ENCODE peak calls at places on chromosome 4, in ten cellular contexts. N is vagina, D is PC-3, I is astrocyte, V is IMR-90, B is brain microvascular endothelial cell, Y is heart left ventricle, T is AG04450, C is thoracic aorta, J is pancreas. X is an unnamed sample. For H3K27me3, the result is how much of the 10 kb centered on the place peaks cover.

GRCh38 chr4:147655639-147656038 is 28.3 kb downstream of the PRMT9 start:
- DNase-seq in B (no peak), C (no peak), T (no peak), N (no peak), Y (no peak), J (no peak), V (no peak), D (no peak), I (no peak), X (no peak)

GRCh38 chr4:164935363-164935762 is 42.1 kb downstream of the TRIM61 start:
- DNase-seq in C (no peak), T (no peak), I (no peak), D (peak), N (no peak), B (peak), J (no peak), Y (no peak), V (no peak), X (no peak)

GRCh38 chr4:142314686-142315085 is 531.4 kb downstream of the INPP4B start:
- DNase-seq in N (no peak), C (no peak), J (peak), I (no peak), D (no peak), V (no peak), B (no peak), Y (no peak), T (no peak), X (no peak)

GRCh38 chr4:147362868-147363440 is 117.9 kb upstream of the EDNRA start:
- DNase-seq in T (no peak), C (no peak), D (peak), B (peak), N (no peak), Y (peak), I (no peak), J (no peak), V (peak), X (no peak)

GRCh38 chr4:186132577-186133277 is 28.2 kb downstream of the FAM149A start:
- DNase-seq in V (peak), J (no peak), B (peak), I (peak), Y (no peak), D (peak), N (no peak), C (no peak), T (no peak), X (no peak)

GRCh38 chr4:137755033-137755471 is 222.8 kb upstream of the PCDH18 start:
- DNase-seq in B (peak), D (peak), J (no peak), T (peak), Y (no peak), N (no peak), V (peak), I (peak), C (no peak), X (no peak)

GRCh38 chr4:138939960-138940359 is 75.6 kb upstream of the NOCT start:
- DNase-seq in J (no peak), B (no peak), I (no peak), Y (no peak), T (no peak), V (no peak), C (no peak), D (no peak), N (no peak), X (no peak)

GRCh38 chr4:169658196-169658595 is 37.8 kb downstream of the CLCN3 start:
- DNase-seq in J (no peak), D (peak), B (no peak), Y (no peak), T (no peak), V (no peak), I (no peak), C (no peak), N (no peak), X (no peak)

GRCh38 chr4:86441175-86441960 is 81.5 kb upstream of the MAPK10 start:
- DNase-seq in V (peak), D (peak), J (no peak), N (no peak), Y (no peak), I (peak), C (no peak), T (no peak), B (no peak), X (no peak)

GRCh38 chr4:53608242-53608641 is 17.0 kb upstream of the LNX1 start:
- DNase-seq in N (no peak), C (no peak), B (no peak), J (no peak), Y (no peak), V (no peak), T (no peak), I (no peak), D (no peak), X (no peak)

GRCh38 chr4:119035941-119036737 is 99.5 kb upstream of the MYOZ2 start:
- DNase-seq in Y (no peak), B (no peak), I (peak), T (no peak), N (no peak), J (no peak), V (peak), C (no peak), D (peak), X (no peak)

GRCh38 chr4:26936284-26937065 is 75.8 kb downstream of the STIM2 start:
- DNase-seq in I (peak), T (no peak), Y (no peak), D (no peak), N (no peak), B (peak), J (no peak), C (no peak), V (peak), X (no peak)

GRCh38 chr4:130825283-130825682 is 1729.3 kb downstream of the C4orf33 start:
- DNase-seq in B (no peak), T (no peak), Y (no peak), D (no peak), V (no peak), I (no peak), N (no peak), J (no peak), C (no peak), X (no peak)

GRCh38 chr4:70902577-70903281 is 560 bp downstream of the MOB1B start:
- DNase-seq in N (no peak), I (no peak), D (peak), Y (no peak), V (peak), T (no peak), C (no peak), B (peak), J (peak), X (peak)

DNA sequence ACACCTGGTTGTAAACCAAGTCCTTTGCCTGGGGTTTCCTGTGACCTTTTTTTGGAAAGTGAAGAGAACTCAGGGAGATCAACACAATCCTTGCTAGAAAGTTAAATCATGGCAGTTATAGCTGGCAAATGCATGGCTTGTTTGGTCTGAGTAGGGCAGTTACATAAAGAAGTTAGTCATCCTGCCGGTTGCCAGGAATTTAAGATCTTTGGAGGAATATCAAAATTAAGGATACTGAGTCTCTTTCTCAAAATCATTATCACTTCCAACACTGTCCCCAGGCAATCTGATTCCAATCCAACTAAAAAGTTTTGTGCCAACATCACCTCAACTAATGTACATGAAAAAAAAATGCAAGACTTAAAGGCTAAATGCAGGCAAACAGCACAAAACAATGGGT is 40.3 kb downstream of the C4orf54 start:
- DNase-seq in V (no peak), I (no peak), D (peak), J (no peak), N (no peak), T (no peak), Y (no peak), C (no peak), B (no peak), X (no peak)
- H3K27ac ChIP-seq in V (no peak), I (no peak), D (no peak), J (no peak), N (no peak), T (no peak), Y (no peak), C (no peak), B (no peak), X (no peak)

DNA sequence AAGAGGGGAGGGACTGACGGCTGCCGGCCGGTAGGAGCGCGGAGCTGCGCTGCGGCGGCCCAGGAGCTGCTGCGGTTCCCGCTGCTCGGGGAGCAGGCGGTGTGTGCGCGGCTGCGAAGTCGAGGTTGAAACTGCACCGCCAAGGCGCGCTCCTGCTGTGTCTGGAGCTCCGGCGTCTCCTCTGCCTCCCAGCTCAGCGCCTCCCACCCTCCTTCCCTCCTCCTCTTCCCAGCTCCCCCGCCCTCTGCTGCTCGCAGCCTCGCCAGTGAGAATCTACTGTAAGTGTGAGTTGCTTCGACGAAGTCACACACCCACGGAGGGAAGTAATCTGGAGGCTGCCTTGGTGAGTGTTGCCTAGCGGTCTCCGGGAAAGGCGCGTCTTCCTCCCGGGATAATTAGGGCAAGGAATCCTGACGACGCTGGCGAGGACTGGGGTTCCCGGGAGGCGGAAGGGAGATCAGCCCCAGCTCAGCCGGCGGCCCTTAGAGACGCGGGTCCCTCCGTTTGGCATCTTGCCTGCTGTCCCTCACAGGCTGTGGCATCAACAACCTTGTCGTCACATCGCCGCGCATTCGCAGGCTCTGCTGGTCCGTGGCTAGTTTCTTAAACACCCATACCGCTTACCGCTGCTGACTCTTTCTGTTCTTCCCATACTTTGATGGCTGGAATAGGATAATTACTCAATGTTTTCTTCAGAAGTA is at the start of gene EPHA5:
- DNase-seq in N (peak), D (peak), Y (peak), C (no peak), B (peak), I (peak), T (peak), V (peak), J (peak), X (no peak)
- TF ChIP-seq CTCF in N (no peak), D (no peak), Y (no peak), C (peak), B (peak), I (peak), T (peak), V (peak), J (no peak), X (no peak)

GRCh38 chr4:56607926-56608325 is 73.2 kb downstream of the HOPX start:
- DNase-seq in B (no peak), V (no peak), D (no peak), N (no peak), T (no peak), J (no peak), Y (no peak), I (no peak), C (no peak), X (no peak)
- H3K27me3 ChIP-seq in B (under half), V (under half), D (under half), N (under half), T (under half), J (under half), Y (under half), I (under half), C (under half), X (under half)

DNA sequence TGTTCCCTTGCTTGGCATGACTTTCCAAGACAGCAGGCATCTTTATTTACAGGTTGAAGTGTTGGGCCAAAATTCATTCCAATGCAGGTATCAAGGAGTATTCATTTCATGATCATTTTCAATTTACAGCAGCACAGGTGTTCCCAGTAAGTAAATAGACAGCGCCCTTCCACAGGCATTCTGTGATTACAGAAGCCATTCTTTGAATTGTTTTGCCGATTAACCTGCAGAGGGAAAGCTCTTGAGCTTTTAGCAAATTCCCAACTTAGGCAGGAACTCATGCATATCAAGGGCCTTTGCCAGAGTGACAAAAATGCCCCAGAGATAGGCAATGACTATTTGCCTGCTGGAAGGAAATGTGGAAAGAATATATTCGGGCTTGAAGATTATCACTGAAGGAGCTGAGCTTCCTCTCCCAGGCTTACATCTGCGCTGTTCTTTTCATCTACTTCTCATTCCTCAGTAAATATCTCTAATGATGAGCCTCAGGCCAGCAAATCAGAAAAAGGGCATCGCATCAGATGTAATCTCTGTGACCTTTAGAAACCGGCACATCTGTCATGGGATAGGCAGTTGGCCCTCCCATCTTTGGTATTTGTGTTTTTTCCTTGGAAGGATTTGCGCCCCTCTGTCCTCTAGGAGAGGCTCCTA is 6.7 kb downstream of the TXK start:
- DNase-seq in J (no peak), N (no peak), B (no peak), Y (no peak), D (peak), V (no peak), I (peak), C (no peak), T (no peak), X (no peak)
- H3K27ac ChIP-seq in J (no peak), N (no peak), B (no peak), Y (no peak), D (peak), V (peak), I (peak), C (peak), T (peak), X (peak)

GRCh38 chr4:145498430-145498829 is 16.8 kb downstream of the SMAD1 start:
- DNase-seq in J (no peak), C (no peak), N (no peak), V (no peak), Y (no peak), T (no peak), I (no peak), D (no peak), B (no peak), X (no peak)
- TF ChIP-seq CTCF in J (no peak), C (no peak), N (no peak), V (no peak), Y (no peak), T (no peak), I (no peak), D (peak), B (no peak), X (no peak)

DNA sequence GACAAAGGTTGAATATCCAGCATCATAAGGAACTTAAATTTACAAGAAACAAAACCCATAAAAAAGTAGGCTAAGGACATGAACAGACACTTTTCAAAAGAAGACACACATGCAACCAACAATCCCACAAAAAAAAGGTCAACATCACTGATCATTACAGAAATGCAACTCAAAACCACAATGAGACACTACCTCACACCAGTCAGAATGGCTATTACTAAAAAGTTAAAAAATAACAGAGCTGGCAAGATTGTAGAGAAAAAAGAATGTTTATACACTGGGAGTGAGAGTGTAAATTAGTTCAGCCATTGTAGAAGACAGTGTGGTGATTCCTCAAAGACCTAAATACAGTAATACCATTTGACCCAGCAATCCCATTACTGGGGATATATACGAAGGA is 474.7 kb downstream of the TRIML1 start:
- DNase-seq in C (no peak), Y (no peak), D (no peak), T (no peak), N (no peak), V (no peak), I (no peak), B (no peak), J (no peak), X (no peak)
- H3K27me3 ChIP-seq in C (under half), Y (under half), D (under half), T (under half), N (under half), V (under half), I (under half), B (under half), J (under half), X (under half)

DNA sequence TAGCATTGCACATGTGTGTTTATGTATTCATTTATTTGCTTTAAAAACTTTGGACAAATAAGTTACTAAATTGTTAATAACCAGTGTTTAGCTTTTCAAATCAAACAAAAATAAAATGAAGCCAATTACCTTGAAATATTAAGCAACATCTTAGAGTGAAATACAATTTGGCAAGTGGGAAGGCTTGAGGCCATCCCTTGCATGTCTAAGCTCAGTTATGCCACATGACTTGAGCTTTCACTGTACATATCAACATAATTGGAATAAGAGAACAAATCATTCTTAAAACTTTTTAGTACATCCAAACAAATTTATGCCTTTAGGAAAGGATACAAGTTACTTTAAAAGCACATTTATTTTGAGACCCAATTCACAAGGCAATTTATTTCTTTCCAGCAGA is 640.6 kb downstream of the SPRY1 start:
- DNase-seq in J (no peak), N (no peak), C (no peak), Y (no peak), D (no peak), V (no peak), I (no peak), B (no peak), T (no peak), X (no peak)
- H3K27ac ChIP-seq in J (no peak), N (no peak), C (no peak), Y (no peak), D (no peak), V (no peak), I (no peak), B (no peak), T (no peak), X (no peak)

X was measured in CD4-positive, alpha-beta T cell.